ENCODE peak calls at places on chromosomes 13 and 19, in eight cellular contexts. One of them, this sample, is unnamed. For H3K4me1, the result is how much of the 10 kb centered on the place peaks cover.

GRCh38 chr19:39544201-39544903 is 4.4 kb upstream of the EID2 start:
- DNase-seq in IMR-90: peak
- DNase-seq in HCT116: no peak
- DNase-seq in breast epithelium: no peak
- DNase-seq in right cardiac atrium: no peak
- DNase-seq in Panc1: no peak
- DNase-seq in cardiac muscle cell: peak
- DNase-seq in GM23338: no peak
- DNase-seq in this sample: no peak

GRCh38 chr13:49649244-49649962 is 21.1 kb downstream of the ARL11 start:
- DNase-seq in IMR-90: peak
- DNase-seq in HCT116: no peak
- DNase-seq in breast epithelium: no peak
- DNase-seq in right cardiac atrium: no peak
- DNase-seq in Panc1: no peak
- DNase-seq in cardiac muscle cell: peak
- DNase-seq in GM23338: peak
- DNase-seq in this sample: peak

GRCh38 chr13:107625648-107626047 is 589.7 kb downstream of the LIG4 start:
- DNase-seq in IMR-90: no peak
- DNase-seq in HCT116: no peak
- DNase-seq in breast epithelium: no peak
- DNase-seq in right cardiac atrium: no peak
- DNase-seq in Panc1: no peak
- DNase-seq in cardiac muscle cell: no peak
- DNase-seq in GM23338: no peak
- DNase-seq in this sample: no peak

GRCh38 chr19:38437917-38438316 is 4.4 kb downstream of the RYR1 start:
- DNase-seq in IMR-90: no peak
- DNase-seq in HCT116: no peak
- DNase-seq in breast epithelium: no peak
- DNase-seq in right cardiac atrium: no peak
- DNase-seq in Panc1: no peak
- DNase-seq in cardiac muscle cell: no peak
- DNase-seq in GM23338: no peak
- DNase-seq in this sample: no peak

GRCh38 chr19:31625056-31625455 is 275.8 kb upstream of the TSHZ3 start:
- DNase-seq in IMR-90: no peak
- DNase-seq in HCT116: no peak
- DNase-seq in breast epithelium: no peak
- DNase-seq in right cardiac atrium: no peak
- DNase-seq in Panc1: no peak
- DNase-seq in cardiac muscle cell: no peak
- DNase-seq in GM23338: no peak
- DNase-seq in this sample: no peak

GRCh38 chr13:73325351-73326214 is 266.8 kb downstream of the KLF5 start:
- DNase-seq in IMR-90: peak
- DNase-seq in HCT116: no peak
- DNase-seq in breast epithelium: no peak
- DNase-seq in right cardiac atrium: no peak
- DNase-seq in Panc1: no peak
- DNase-seq in cardiac muscle cell: no peak
- DNase-seq in GM23338: no peak
- DNase-seq in this sample: peak

GRCh38 chr19:28737021-28737525 is 475.9 kb downstream of the UQCRFS1 start:
- DNase-seq in IMR-90: peak
- DNase-seq in HCT116: no peak
- DNase-seq in breast epithelium: no peak
- DNase-seq in right cardiac atrium: no peak
- DNase-seq in Panc1: no peak
- DNase-seq in cardiac muscle cell: peak
- DNase-seq in GM23338: peak
- DNase-seq in this sample: peak

GRCh38 chr13:104597554-104598240 is 1531.5 kb upstream of the SLC10A2 start:
- DNase-seq in IMR-90: no peak
- DNase-seq in HCT116: no peak
- DNase-seq in breast epithelium: no peak
- DNase-seq in right cardiac atrium: no peak
- DNase-seq in Panc1: no peak
- DNase-seq in cardiac muscle cell: no peak
- DNase-seq in GM23338: no peak
- DNase-seq in this sample: peak

GRCh38 chr19:16338470-16339360 is 14.1 kb downstream of the KLF2 start:
- DNase-seq in IMR-90: peak
- DNase-seq in HCT116: peak
- DNase-seq in breast epithelium: no peak
- DNase-seq in right cardiac atrium: peak
- DNase-seq in Panc1: no peak
- DNase-seq in cardiac muscle cell: peak
- DNase-seq in GM23338: peak
- DNase-seq in this sample: no peak

GRCh38 chr19:55451522-55452380 is 8.7 kb upstream of the SHISA7 start:
- DNase-seq in IMR-90: no peak
- DNase-seq in HCT116: no peak
- DNase-seq in breast epithelium: no peak
- DNase-seq in right cardiac atrium: no peak
- DNase-seq in Panc1: no peak
- DNase-seq in cardiac muscle cell: no peak
- DNase-seq in GM23338: no peak
- DNase-seq in this sample: no peak

GRCh38 chr13:35356572-35356971 is 119.9 kb downstream of the MAB21L1 start:
- DNase-seq in IMR-90: no peak
- DNase-seq in HCT116: no peak
- DNase-seq in breast epithelium: no peak
- DNase-seq in right cardiac atrium: no peak
- DNase-seq in Panc1: no peak
- DNase-seq in cardiac muscle cell: peak
- DNase-seq in GM23338: no peak
- DNase-seq in this sample: no peak

GRCh38 chr13:74773263-74773662 is 639.1 kb upstream of the KLF12 start:
- DNase-seq in IMR-90: no peak
- DNase-seq in HCT116: no peak
- DNase-seq in breast epithelium: no peak
- DNase-seq in right cardiac atrium: no peak
- DNase-seq in Panc1: no peak
- DNase-seq in cardiac muscle cell: no peak
- DNase-seq in GM23338: no peak
- DNase-seq in this sample: no peak

GRCh38 chr19:511101-511841 is 4.0 kb downstream of the TPGS1 start:
- DNase-seq in IMR-90: peak
- DNase-seq in HCT116: peak
- DNase-seq in breast epithelium: no peak
- DNase-seq in right cardiac atrium: peak
- DNase-seq in Panc1: no peak
- DNase-seq in cardiac muscle cell: peak
- DNase-seq in GM23338: no peak
- DNase-seq in this sample: peak

GRCh38 chr19:16349551-16350171 is 25.0 kb downstream of the KLF2 start:
- DNase-seq in IMR-90: no peak
- DNase-seq in HCT116: no peak
- DNase-seq in breast epithelium: no peak
- DNase-seq in right cardiac atrium: no peak
- DNase-seq in Panc1: no peak
- DNase-seq in cardiac muscle cell: no peak
- DNase-seq in GM23338: no peak
- DNase-seq in this sample: no peak

GRCh38 chr13:99984134-99984462 is 2.5 kb downstream of the ZIC2 start:
- DNase-seq in IMR-90: no peak
- DNase-seq in HCT116: no peak
- DNase-seq in breast epithelium: no peak
- DNase-seq in right cardiac atrium: no peak
- DNase-seq in Panc1: no peak
- DNase-seq in cardiac muscle cell: no peak
- DNase-seq in GM23338: no peak
- DNase-seq in this sample: no peak

GRCh38 chr19:49338691-49339363 is 3.6 kb downstream of the CD37 start:
- DNase-seq in IMR-90: no peak
- DNase-seq in HCT116: no peak
- DNase-seq in breast epithelium: peak
- DNase-seq in right cardiac atrium: peak
- DNase-seq in Panc1: no peak
- DNase-seq in cardiac muscle cell: peak
- DNase-seq in GM23338: peak
- DNase-seq in this sample: peak

GRCh38 chr13:100789968-100790367 is 115.4 kb upstream of the TMTC4 start:
- DNase-seq in IMR-90: no peak
- DNase-seq in HCT116: no peak
- DNase-seq in breast epithelium: no peak
- DNase-seq in right cardiac atrium: no peak
- DNase-seq in Panc1: no peak
- DNase-seq in cardiac muscle cell: no peak
- DNase-seq in GM23338: no peak
- DNase-seq in this sample: no peak

GRCh38 chr13:111506131-111506530 is 185.7 kb downstream of the TEX29 start:
- DNase-seq in IMR-90: no peak
- DNase-seq in HCT116: no peak
- DNase-seq in breast epithelium: peak
- DNase-seq in right cardiac atrium: no peak
- DNase-seq in Panc1: no peak
- DNase-seq in cardiac muscle cell: no peak
- DNase-seq in GM23338: no peak
- DNase-seq in this sample: no peak

GRCh38 chr19:48154003-48154402 is 16.1 kb downstream of the LIG1 start:
- DNase-seq in IMR-90: peak
- DNase-seq in HCT116: no peak
- DNase-seq in breast epithelium: no peak
- DNase-seq in right cardiac atrium: no peak
- DNase-seq in Panc1: no peak
- DNase-seq in cardiac muscle cell: no peak
- DNase-seq in GM23338: no peak
- DNase-seq in this sample: no peak

GRCh38 chr19:4103073-4103418 is 20.9 kb downstream of the MAP2K2 start:
- DNase-seq in IMR-90: no peak
- DNase-seq in HCT116: no peak
- DNase-seq in breast epithelium: no peak
- DNase-seq in right cardiac atrium: no peak
- DNase-seq in Panc1: no peak
- DNase-seq in cardiac muscle cell: no peak
- DNase-seq in GM23338: no peak
- DNase-seq in this sample: no peak

GRCh38 chr13:29428310-29428991 is 167.0 kb downstream of the SLC7A1 start:
- DNase-seq in IMR-90: no peak
- DNase-seq in HCT116: peak
- DNase-seq in breast epithelium: no peak
- DNase-seq in right cardiac atrium: peak
- DNase-seq in Panc1: no peak
- DNase-seq in cardiac muscle cell: peak
- DNase-seq in GM23338: peak
- DNase-seq in this sample: peak

DNA sequence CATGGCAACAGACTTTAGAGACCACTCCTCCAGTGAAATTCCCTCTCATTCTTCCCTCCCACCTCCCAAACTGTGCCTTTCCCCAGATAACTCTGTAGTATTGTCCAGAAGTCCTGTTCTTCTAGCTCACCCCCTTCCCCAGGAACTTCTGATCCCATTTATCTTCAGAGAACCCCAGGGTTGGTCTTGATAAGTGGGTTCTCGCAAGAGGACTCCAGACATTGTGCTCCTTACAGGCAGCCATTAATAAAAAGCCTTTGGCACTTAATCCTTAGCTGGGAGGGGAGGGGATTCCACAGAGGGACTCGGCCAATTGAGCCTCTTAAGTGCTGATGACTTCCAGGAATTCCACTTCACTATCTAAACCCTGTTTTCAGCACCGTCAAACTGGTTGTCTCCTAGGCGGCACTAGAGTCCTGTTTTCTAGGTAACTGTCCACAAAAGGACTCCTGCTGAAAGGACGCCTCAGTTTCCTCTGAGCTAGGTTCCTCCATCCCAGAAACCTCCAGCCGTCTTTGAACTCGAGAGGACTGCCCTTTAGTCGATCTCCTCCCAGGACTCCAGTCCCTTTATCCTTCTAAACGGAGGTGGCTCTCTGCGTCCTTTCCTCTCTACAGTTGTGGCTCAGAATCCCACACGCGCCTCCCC is 2.0 kb downstream of the LTBP4 start:
- DNase-seq in IMR-90: peak
- DNase-seq in HCT116: no peak
- DNase-seq in breast epithelium: no peak
- DNase-seq in right cardiac atrium: no peak
- DNase-seq in Panc1: no peak
- DNase-seq in cardiac muscle cell: peak
- DNase-seq in GM23338: peak
- DNase-seq in this sample: no peak
- H3K4me1 ChIP-seq in IMR-90: under half
- H3K4me1 ChIP-seq in HCT116: under half
- H3K4me1 ChIP-seq in breast epithelium: under half
- H3K4me1 ChIP-seq in right cardiac atrium: under half
- H3K4me1 ChIP-seq in Panc1: under half
- H3K4me1 ChIP-seq in cardiac muscle cell: under half
- H3K4me1 ChIP-seq in GM23338: under half
- H3K4me1 ChIP-seq in this sample: under half

GRCh38 chr19:6250909-6251308 is 28.9 kb downstream of the MLLT1 start:
- DNase-seq in IMR-90: no peak
- DNase-seq in HCT116: no peak
- DNase-seq in breast epithelium: no peak
- DNase-seq in right cardiac atrium: no peak
- DNase-seq in Panc1: no peak
- DNase-seq in cardiac muscle cell: no peak
- DNase-seq in GM23338: no peak
- DNase-seq in this sample: no peak
- H3K27ac ChIP-seq in IMR-90: no peak
- H3K27ac ChIP-seq in HCT116: no peak
- H3K27ac ChIP-seq in breast epithelium: no peak
- H3K27ac ChIP-seq in right cardiac atrium: no peak
- H3K27ac ChIP-seq in Panc1: no peak
- H3K27ac ChIP-seq in cardiac muscle cell: no peak
- H3K27ac ChIP-seq in GM23338: no peak
- H3K27ac ChIP-seq in this sample: no peak

GRCh38 chr19:46744005-46744691 is 1.7 kb upstream of the FKRP start:
- DNase-seq in IMR-90: no peak
- DNase-seq in HCT116: no peak
- DNase-seq in breast epithelium: no peak
- DNase-seq in right cardiac atrium: no peak
- DNase-seq in Panc1: no peak
- DNase-seq in cardiac muscle cell: no peak
- DNase-seq in GM23338: no peak
- DNase-seq in this sample: no peak
- H3K4me1 ChIP-seq in IMR-90: under half
- H3K4me1 ChIP-seq in HCT116: under half
- H3K4me1 ChIP-seq in breast epithelium: under half
- H3K4me1 ChIP-seq in right cardiac atrium: under half
- H3K4me1 ChIP-seq in Panc1: under half
- H3K4me1 ChIP-seq in cardiac muscle cell: under half
- H3K4me1 ChIP-seq in GM23338: under half
- H3K4me1 ChIP-seq in this sample: under half

DNA sequence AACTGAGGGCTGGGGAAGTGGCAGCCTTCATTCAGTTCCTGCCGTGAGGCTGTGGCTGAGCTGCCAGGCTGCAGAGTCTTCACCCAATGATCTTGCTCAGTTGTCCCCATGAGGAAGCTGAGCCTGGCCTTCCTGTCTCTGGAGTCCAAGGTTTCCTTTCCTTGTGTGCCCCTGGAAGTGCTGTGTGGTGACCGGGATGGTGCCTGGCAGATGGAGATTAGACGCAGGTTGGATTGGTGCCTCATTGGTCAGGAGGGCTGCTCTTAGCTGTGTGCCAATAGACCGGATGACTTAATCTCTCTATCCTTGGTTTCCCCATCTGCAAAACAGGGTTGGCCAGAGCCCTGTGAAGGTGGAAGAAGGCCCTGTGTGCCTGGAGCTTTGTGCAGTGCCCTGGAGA is 24.6 kb downstream of the DNM2 start:
- DNase-seq in IMR-90: no peak
- DNase-seq in HCT116: no peak
- DNase-seq in breast epithelium: no peak
- DNase-seq in right cardiac atrium: no peak
- DNase-seq in Panc1: no peak
- DNase-seq in cardiac muscle cell: no peak
- DNase-seq in GM23338: no peak
- DNase-seq in this sample: peak
- H3K27ac ChIP-seq in IMR-90: no peak
- H3K27ac ChIP-seq in HCT116: no peak
- H3K27ac ChIP-seq in breast epithelium: no peak
- H3K27ac ChIP-seq in right cardiac atrium: no peak
- H3K27ac ChIP-seq in Panc1: no peak
- H3K27ac ChIP-seq in cardiac muscle cell: no peak
- H3K27ac ChIP-seq in GM23338: no peak
- H3K27ac ChIP-seq in this sample: peak